ENCODE peak calls at places on chromosomes 5 and 9, in four cellular contexts. H is MM.1S; C is activated CD4-positive, alpha-beta T cell treated with anti-CD3 and anti-CD28 coated beads for 4 hours; E is HS-5. A is an unnamed sample.

GRCh38 chr5:177553671-177554429 is 513 bp downstream of the FAM193B start:
- DNase-seq in H (peak), C (peak), E (no peak), A (peak)

GRCh38 chr9:69028754-69029153 is 6.8 kb upstream of the FXN start:
- DNase-seq in H (no peak), C (no peak), E (no peak), A (no peak)

GRCh38 chr5:132064140-132064539 is 3.7 kb downstream of the IL3 start:
- DNase-seq in H (no peak), C (no peak), E (no peak), A (no peak)

GRCh38 chr5:158514353-158514960 is 585.3 kb downstream of the EBF1 start:
- DNase-seq in H (no peak), C (no peak), E (peak), A (no peak)

GRCh38 chr5:125295405-125295872 is 549.0 kb upstream of the ZNF608 start:
- DNase-seq in H (peak), C (no peak), E (no peak), A (no peak)

GRCh38 chr9:81592890-81593271 is 96.5 kb downstream of the TLE1 start:
- DNase-seq in H (no peak), C (no peak), E (no peak), A (no peak)

GRCh38 chr5:151084363-151084762 is 3.5 kb upstream of the TNIP1 start:
- DNase-seq in H (no peak), C (no peak), E (no peak), A (no peak)

GRCh38 chr9:115633099-115633498 is 515.1 kb upstream of the TNC start:
- DNase-seq in H (no peak), C (no peak), E (no peak), A (no peak)

GRCh38 chr5:95955996-95956899 is 5.4 kb downstream of the ELL2 start:
- DNase-seq in H (no peak), C (no peak), E (no peak), A (no peak)

GRCh38 chr9:19875291-19875910 is 86.6 kb upstream of the SLC24A2 start:
- DNase-seq in H (no peak), C (no peak), E (peak), A (no peak)

GRCh38 chr5:154753792-154754191 is 1.4 kb upstream of the LARP1 start:
- DNase-seq in H (no peak), C (no peak), E (peak), A (peak)

GRCh38 chr5:16487448-16487847 is 21.8 kb upstream of the ZNF622 start:
- DNase-seq in H (no peak), C (no peak), E (no peak), A (no peak)

GRCh38 chr5:172091956-172092732 is 85.7 kb upstream of the FBXW11 start:
- DNase-seq in H (no peak), C (no peak), E (no peak), A (no peak)

GRCh38 chr5:58484505-58484904 is 6.7 kb upstream of the GAPT start:
- DNase-seq in H (no peak), C (no peak), E (no peak), A (no peak)

GRCh38 chr5:169637856-169638190 is 748 bp downstream of the DOCK2 start:
- DNase-seq in H (peak), C (peak), E (no peak), A (no peak)

GRCh38 chr5:109989994-109990722 is 300.4 kb downstream of the MAN2A1 start:
- DNase-seq in H (no peak), C (no peak), E (no peak), A (peak)

GRCh38 chr5:65919773-65920172 is 6.6 kb upstream of the ERBIN start:
- DNase-seq in H (no peak), C (no peak), E (no peak), A (no peak)

GRCh38 chr9:133429216-133429613 is 7.0 kb downstream of the ADAMTS13 start:
- DNase-seq in H (no peak), C (no peak), E (no peak), A (no peak)

GRCh38 chr5:137395011-137395755 is 103.9 kb downstream of the SPOCK1 start:
- DNase-seq in H (no peak), C (no peak), E (peak), A (no peak)

GRCh38 chr9:36443581-36443980 is 43.5 kb upstream of the RNF38 start:
- DNase-seq in H (no peak), C (no peak), E (no peak), A (no peak)

GRCh38 chr9:121285835-121286687 is 18.1 kb downstream of the GSN start:
- DNase-seq in H (no peak), C (no peak), E (no peak), A (peak)

GRCh38 chr5:100026601-100027000 is 508.6 kb upstream of the FAM174A start:
- DNase-seq in H (no peak), C (no peak), E (no peak), A (no peak)

GRCh38 chr5:135254183-135254582 is 144.8 kb downstream of the MACROH2A1 start:
- DNase-seq in H (no peak), C (no peak), E (no peak), A (no peak)

GRCh38 chr9:13810510-13810909 is 503.4 kb downstream of the NFIB start:
- DNase-seq in H (no peak), C (no peak), E (no peak), A (no peak)

GRCh38 chr9:96641514-96641913 is 13.6 kb downstream of the PRXL2C start:
- DNase-seq in H (no peak), C (no peak), E (no peak), A (no peak)

GRCh38 chr9:132216861-132217655 is 55.2 kb downstream of the NTNG2 start:
- DNase-seq in H (no peak), C (no peak), E (no peak), A (no peak)

GRCh38 chr5:74179183-74179582 is 461.3 kb downstream of the ENC1 start:
- DNase-seq in H (no peak), C (no peak), E (no peak), A (peak)

GRCh38 chr9:96169488-96169887 is 132.5 kb downstream of the HSD17B3 start:
- DNase-seq in H (no peak), C (no peak), E (no peak), A (peak)

GRCh38 chr5:56951946-56952691 is at the start of gene MIER3:
- DNase-seq in H (peak), C (peak), E (no peak), A (peak)

GRCh38 chr5:170614071-170614490 is 110.3 kb downstream of the KCNIP1 start:
- DNase-seq in H (no peak), C (no peak), E (no peak), A (no peak)

GRCh38 chr9:5438301-5439162 is 807 bp upstream of the PLGRKT start:
- DNase-seq in H (peak), C (peak), E (no peak), A (peak)

GRCh38 chr5:168661593-168662485 is 82.7 kb upstream of the PANK3 start:
- DNase-seq in H (no peak), C (no peak), E (no peak), A (no peak)

GRCh38 chr5:64451551-64451950 is 54.3 kb upstream of the RGS7BP start:
- DNase-seq in H (no peak), C (no peak), E (no peak), A (no peak)

GRCh38 chr5:135339189-135339588 is 59.8 kb downstream of the MACROH2A1 start:
- DNase-seq in H (no peak), C (no peak), E (no peak), A (no peak)

GRCh38 chr5:17317499-17317898 is 100.1 kb downstream of the BASP1 start:
- DNase-seq in H (peak), C (no peak), E (no peak), A (no peak)

GRCh38 chr9:28600226-28600625 is 1026.9 kb upstream of the C9orf72 start:
- DNase-seq in H (no peak), C (no peak), E (no peak), A (no peak)

GRCh38 chr9:112379177-112380101 is 469 bp upstream of the HSDL2 start:
- DNase-seq in H (peak), C (peak), E (peak), A (peak)

GRCh38 chr5:71528206-71528605 is 58.9 kb upstream of the MCCC2 start:
- DNase-seq in H (no peak), C (no peak), E (no peak), A (no peak)

GRCh38 chr5:83343345-83343744 is 128.2 kb upstream of the VCAN start:
- DNase-seq in H (no peak), C (no peak), E (no peak), A (no peak)

A was measured in hepatocyte.